ENCODE peak calls at places on chromosome 13, in six cellular contexts. W is AG04450, H is breast epithelium, D is OCI-LY7, Z is lower leg skin, E is BJ. N is an unnamed sample.

GRCh38 chr13:90237852-90238251 is 1109.6 kb upstream of the MIR17HG start:
- DNase-seq in H (no peak), Z (no peak), E (no peak), W (no peak), D (no peak), N (no peak)

GRCh38 chr13:101490400-101491015 is 38.0 kb downstream of the ITGBL1 start:
- DNase-seq in E (no peak), Z (no peak), D (no peak), W (no peak), H (no peak), N (no peak)

GRCh38 chr13:100789481-100789880 is 114.9 kb upstream of the TMTC4 start:
- DNase-seq in D (no peak), W (no peak), Z (no peak), E (no peak), H (no peak), N (no peak)

GRCh38 chr13:42532561-42533335 is 41.2 kb upstream of the TNFSF11 start:
- DNase-seq in D (peak; percentile 18), Z (no peak), W (no peak), H (no peak), E (no peak), N (no peak)

GRCh38 chr13:27774651-27775050 is 17.6 kb upstream of the GSX1 start:
- DNase-seq in H (no peak), D (peak; percentile 45), Z (peak; percentile 40), E (no peak), W (no peak), N (no peak)

GRCh38 chr13:29110003-29110402 is 289.9 kb downstream of the MTUS2 start:
- DNase-seq in Z (no peak), W (no peak), E (no peak), D (no peak), H (no peak), N (no peak)

GRCh38 chr13:67224148-67224846 is 5.8 kb downstream of the PCDH9 start:
- DNase-seq in W (peak; percentile 68), E (peak; percentile 18), D (peak; percentile 86), Z (peak; percentile 91), H (peak; percentile 82), N (peak; percentile 37)

GRCh38 chr13:97182065-97182890 is 39.9 kb upstream of the MBNL2 start:
- DNase-seq in E (no peak), H (no peak), D (no peak), W (no peak), Z (no peak), N (no peak)

GRCh38 chr13:85223883-85224656 is 575.1 kb downstream of the SLITRK6 start:
- DNase-seq in H (no peak), W (no peak), D (no peak), E (no peak), Z (no peak), N (no peak)

GRCh38 chr13:111621164-111621563 is 300.7 kb downstream of the TEX29 start:
- DNase-seq in E (no peak), W (no peak), D (no peak), H (no peak), Z (peak; percentile 29), N (no peak)

GRCh38 chr13:96141032-96141431 is 51.1 kb downstream of the HS6ST3 start:
- DNase-seq in E (no peak), D (peak; percentile 4), W (no peak), Z (no peak), H (no peak), N (peak; percentile 2)

GRCh38 chr13:111920306-111920931 is 146.5 kb upstream of the SOX1 start:
- DNase-seq in D (no peak), H (no peak), E (no peak), W (no peak), Z (peak; percentile 75), N (no peak)

GRCh38 chr13:49651775-49652690 is 23.7 kb downstream of the ARL11 start:
- DNase-seq in W (no peak), H (no peak), Z (no peak), D (no peak), E (no peak), N (no peak)

GRCh38 chr13:50780201-50781015 is 63.1 kb downstream of the DLEU7 start:
- DNase-seq in D (no peak), E (no peak), W (no peak), H (no peak), Z (no peak), N (no peak)

DNA sequence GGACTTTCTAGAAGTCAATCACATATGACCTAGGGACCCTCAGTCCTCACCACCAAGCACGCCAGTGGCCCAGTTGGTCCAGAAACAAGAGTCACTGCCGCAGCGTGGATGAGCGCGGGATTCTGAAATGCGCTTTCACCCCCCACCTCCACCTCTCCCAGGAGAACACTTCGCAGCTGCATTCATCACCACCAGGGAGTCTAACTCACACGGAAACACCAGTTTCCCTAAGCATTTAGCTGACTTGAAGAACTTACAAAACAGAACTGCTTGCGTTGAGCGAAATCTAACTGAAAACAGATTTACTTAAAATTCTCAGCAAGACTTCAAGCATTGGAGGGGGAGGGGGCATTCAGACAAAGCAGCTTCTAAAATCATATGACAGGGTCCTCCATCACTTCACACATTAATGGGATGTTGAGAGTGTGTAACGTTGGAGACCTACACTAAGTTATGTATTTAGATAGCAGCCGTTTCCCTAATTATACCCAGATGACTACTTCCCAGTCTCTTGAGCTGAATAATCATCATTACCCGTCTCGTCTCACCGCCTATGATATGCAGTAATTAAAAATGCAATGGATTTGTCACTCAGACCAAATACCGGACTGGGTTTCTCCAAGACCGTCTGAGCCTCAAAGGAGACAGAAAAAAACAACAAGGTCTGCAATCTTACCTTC is 258.3 kb upstream of the IRS2 start:
- DNase-seq in D (no peak), W (no peak), Z (no peak), H (no peak), E (peak; percentile 70), N (peak; percentile 28)
- H3K4me3 ChIP-seq in D (no peak overlapping the region), W (no peak overlapping the region), Z (no peak overlapping the region), H (peak overlapping the region; percentile 41), E (no peak overlapping the region), N (peak overlapping the region; percentile 28)

GRCh38 chr13:106917024-106917491 is 349.1 kb upstream of the ARGLU1 start:
- DNase-seq in E (no peak), H (no peak), W (no peak), Z (no peak), D (no peak), N (no peak)

GRCh38 chr13:106919093-106919492 is 351.2 kb upstream of the ARGLU1 start:
- DNase-seq in H (no peak), D (peak; percentile 88), E (no peak), W (no peak), Z (no peak), N (no peak)

GRCh38 chr13:106916329-106916728 is 348.4 kb upstream of the ARGLU1 start:
- DNase-seq in W (no peak), D (no peak), Z (no peak), E (peak; percentile 5), H (no peak), N (no peak)

GRCh38 chr13:106919638-106920037 is 351.7 kb upstream of the ARGLU1 start:
- DNase-seq in E (no peak), H (no peak), Z (no peak), D (peak; percentile 49), W (no peak), N (no peak)

DNA sequence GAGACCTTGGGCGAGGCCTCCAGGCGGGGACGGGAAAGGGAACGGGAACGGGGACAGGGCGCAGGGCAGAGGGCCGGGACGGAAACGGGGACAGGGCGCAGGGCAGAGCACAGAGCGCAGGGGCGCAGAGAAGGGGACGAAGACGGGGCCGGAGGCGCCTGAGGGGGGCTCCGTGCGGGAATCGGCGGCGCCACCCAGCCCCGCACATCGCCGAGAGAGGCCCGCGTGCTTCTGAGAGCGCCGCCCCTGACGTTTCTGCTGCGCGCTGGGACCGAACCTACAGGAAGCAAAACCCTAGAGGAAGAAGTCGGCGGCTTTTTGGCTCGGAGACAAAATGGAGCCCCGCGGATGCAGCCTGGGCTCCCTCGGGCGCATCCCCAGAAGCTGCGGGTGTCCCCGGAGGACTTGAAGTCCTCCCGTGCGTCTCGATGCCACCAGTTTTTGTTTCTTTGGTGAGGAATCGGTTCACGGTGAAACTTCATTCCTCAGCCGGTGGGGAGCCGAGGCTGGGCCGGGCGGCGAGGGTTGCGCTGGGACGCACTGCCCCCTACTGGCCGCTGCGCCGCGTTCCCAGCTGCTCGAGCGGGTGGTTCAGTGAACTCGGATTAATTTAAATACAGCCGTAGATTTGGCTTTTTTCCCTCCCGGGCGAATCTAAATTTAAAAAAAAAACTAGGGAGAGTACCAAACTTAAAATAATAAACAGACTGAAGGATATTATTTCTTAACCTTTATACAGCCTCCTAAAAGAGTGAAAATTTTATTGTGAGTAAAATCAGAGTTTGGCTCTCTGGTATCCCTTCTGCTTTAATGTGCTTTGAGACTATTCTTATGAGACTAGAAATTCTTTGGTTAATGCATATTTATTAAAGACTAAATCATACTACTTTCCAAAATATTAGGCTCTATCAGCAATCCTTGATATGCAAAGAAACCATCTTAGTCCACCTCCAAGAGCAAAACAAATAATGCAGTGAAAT is 350.0 kb upstream of the ARGLU1 start:
- DNase-seq in W (peak; percentile 27), H (peak; percentile 77), E (peak; percentile 16), Z (peak; percentile 95), D (peak; percentile 71), N (no peak)
- H3K4me3 ChIP-seq in W (peak overlapping the region; percentile 67), H (peak overlapping the region; percentile 84), E (peak overlapping the region; percentile 55), Z (peak overlapping the region; percentile 34), D (peak overlapping the region; percentile 62), N (peak overlapping the region; percentile 64)

DNA sequence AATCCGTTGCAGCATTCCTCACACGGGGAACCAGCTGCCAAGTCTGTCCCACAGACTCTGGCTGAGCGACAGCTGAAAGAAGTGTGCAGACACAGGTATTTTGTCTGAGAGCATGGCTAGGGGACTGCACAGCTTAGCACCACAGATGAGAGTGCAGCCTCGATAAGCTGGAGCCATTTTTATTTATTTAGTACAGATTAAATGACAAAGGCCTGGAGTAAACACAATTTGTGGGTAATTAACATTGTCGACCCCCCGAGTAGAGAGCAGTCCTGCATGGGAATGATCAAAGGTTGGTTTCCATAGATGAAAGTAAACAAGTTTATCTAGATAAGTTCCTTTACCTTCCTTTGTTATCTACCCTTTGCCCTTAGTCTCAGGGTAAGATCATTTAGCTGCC is 836.2 kb downstream of the DACH1 start:
- DNase-seq in D (no peak), E (no peak), H (no peak), W (no peak), Z (no peak), N (no peak)
- H3K4me3 ChIP-seq in D (no peak overlapping the region), E (no peak overlapping the region), H (no peak overlapping the region), W (no peak overlapping the region), Z (no peak overlapping the region), N (no peak overlapping the region)

GRCh38 chr13:71867101-71867814 is at the start of gene DACH1:
- DNase-seq in E (no peak), Z (no peak), H (peak; percentile 59), W (no peak), D (no peak), N (no peak)

GRCh38 chr13:71871180-71871754 is 4.3 kb upstream of the DACH1 start:
- DNase-seq in W (no peak), H (no peak), E (no peak), D (no peak), Z (no peak), N (no peak)

GRCh38 chr13:71869274-71869673 is 2.3 kb upstream of the DACH1 start:
- DNase-seq in Z (no peak), H (no peak), E (no peak), W (no peak), D (no peak), N (no peak)

GRCh38 chr13:71871844-71872243 is 4.8 kb upstream of the DACH1 start:
- DNase-seq in D (no peak), E (no peak), Z (no peak), H (no peak), W (no peak), N (no peak)

GRCh38 chr13:71870036-71870435 is 3.0 kb upstream of the DACH1 start:
- DNase-seq in D (no peak), E (no peak), Z (no peak), H (no peak), W (no peak), N (no peak)
- H3K4me3 ChIP-seq in D (no peak overlapping the region), E (no peak overlapping the region), Z (no peak overlapping the region), H (no peak overlapping the region), W (no peak overlapping the region), N (no peak overlapping the region)

GRCh38 chr13:113495494-113496251 is 5.2 kb upstream of the DCUN1D2 start:
- DNase-seq in W (no peak), Z (no peak), E (no peak), D (no peak), H (no peak), N (no peak)
- H3K4me3 ChIP-seq in W (no peak overlapping the region), Z (no peak overlapping the region), E (no peak overlapping the region), D (no peak overlapping the region), H (peak overlapping the region; percentile 7), N (peak overlapping the region; percentile 31)

N was measured in AG04449.